ENCODE peak calls at places on chromosomes 1 and 21, in seven cellular contexts. One of them, this sample, is unnamed.

GRCh38 chr1:110548381-110548780 is 29.4 kb upstream of the KCNA10 start:
- DNase-seq in left cardiac atrium: no peak
- DNase-seq in sigmoid colon: no peak
- DNase-seq in activated T-helper 9 cell treated with anti-CD3 and anti-CD28 coated beads, Interleukin-2, amount 50 U/mL, for 16 hours: no peak
- DNase-seq in central memory CD8-positive, alpha-beta T cell: no peak
- DNase-seq in NT2/D1: no peak
- DNase-seq in LNCaP clone FGC: no peak
- DNase-seq in this sample: peak; percentile 80

GRCh38 chr1:116913941-116914340 is 4.2 kb downstream of the PTGFRN start:
- DNase-seq in left cardiac atrium: no peak
- DNase-seq in sigmoid colon: no peak
- DNase-seq in activated T-helper 9 cell treated with anti-CD3 and anti-CD28 coated beads, Interleukin-2, amount 50 U/mL, for 16 hours: no peak
- DNase-seq in central memory CD8-positive, alpha-beta T cell: no peak
- DNase-seq in NT2/D1: no peak
- DNase-seq in LNCaP clone FGC: no peak
- DNase-seq in this sample: no peak

GRCh38 chr1:225539069-225539468 is 111.2 kb upstream of the LBR start:
- DNase-seq in left cardiac atrium: no peak
- DNase-seq in sigmoid colon: no peak
- DNase-seq in activated T-helper 9 cell treated with anti-CD3 and anti-CD28 coated beads, Interleukin-2, amount 50 U/mL, for 16 hours: no peak
- DNase-seq in central memory CD8-positive, alpha-beta T cell: no peak
- DNase-seq in NT2/D1: no peak
- DNase-seq in LNCaP clone FGC: no peak
- DNase-seq in this sample: no peak

GRCh38 chr1:104780470-104781078 is 1030.9 kb downstream of the AMY1C start:
- DNase-seq in left cardiac atrium: no peak
- DNase-seq in sigmoid colon: no peak
- DNase-seq in activated T-helper 9 cell treated with anti-CD3 and anti-CD28 coated beads, Interleukin-2, amount 50 U/mL, for 16 hours: no peak
- DNase-seq in central memory CD8-positive, alpha-beta T cell: no peak
- DNase-seq in NT2/D1: peak; percentile 13
- DNase-seq in LNCaP clone FGC: peak; percentile 11
- DNase-seq in this sample: peak; percentile 73

GRCh38 chr1:168092151-168092550 is 44.6 kb downstream of the GPR161 start:
- DNase-seq in left cardiac atrium: no peak
- DNase-seq in sigmoid colon: no peak
- DNase-seq in activated T-helper 9 cell treated with anti-CD3 and anti-CD28 coated beads, Interleukin-2, amount 50 U/mL, for 16 hours: no peak
- DNase-seq in central memory CD8-positive, alpha-beta T cell: no peak
- DNase-seq in NT2/D1: no peak
- DNase-seq in LNCaP clone FGC: no peak
- DNase-seq in this sample: no peak

GRCh38 chr21:29072873-29073221 is 601 bp downstream of the CCT8 start:
- DNase-seq in left cardiac atrium: no peak
- DNase-seq in sigmoid colon: no peak
- DNase-seq in activated T-helper 9 cell treated with anti-CD3 and anti-CD28 coated beads, Interleukin-2, amount 50 U/mL, for 16 hours: no peak
- DNase-seq in central memory CD8-positive, alpha-beta T cell: no peak
- DNase-seq in NT2/D1: no peak
- DNase-seq in LNCaP clone FGC: no peak
- DNase-seq in this sample: peak; percentile 70

GRCh38 chr1:196897158-196897828 is 9.4 kb downstream of the CFHR4 start:
- DNase-seq in left cardiac atrium: no peak
- DNase-seq in sigmoid colon: no peak
- DNase-seq in activated T-helper 9 cell treated with anti-CD3 and anti-CD28 coated beads, Interleukin-2, amount 50 U/mL, for 16 hours: no peak
- DNase-seq in central memory CD8-positive, alpha-beta T cell: no peak
- DNase-seq in NT2/D1: no peak
- DNase-seq in LNCaP clone FGC: no peak
- DNase-seq in this sample: no peak

GRCh38 chr1:181033128-181033798 is 520 bp upstream of the MR1 start:
- DNase-seq in left cardiac atrium: no peak
- DNase-seq in sigmoid colon: peak; percentile 81
- DNase-seq in activated T-helper 9 cell treated with anti-CD3 and anti-CD28 coated beads, Interleukin-2, amount 50 U/mL, for 16 hours: no peak
- DNase-seq in central memory CD8-positive, alpha-beta T cell: peak; percentile 39
- DNase-seq in NT2/D1: no peak
- DNase-seq in LNCaP clone FGC: no peak
- DNase-seq in this sample: peak; percentile 78

GRCh38 chr1:24027838-24028468 is 47.8 kb upstream of the SRSF10 start:
- DNase-seq in left cardiac atrium: no peak
- DNase-seq in sigmoid colon: no peak
- DNase-seq in activated T-helper 9 cell treated with anti-CD3 and anti-CD28 coated beads, Interleukin-2, amount 50 U/mL, for 16 hours: no peak
- DNase-seq in central memory CD8-positive, alpha-beta T cell: no peak
- DNase-seq in NT2/D1: no peak
- DNase-seq in LNCaP clone FGC: no peak
- DNase-seq in this sample: peak; percentile 78

GRCh38 chr21:27564684-27565280 is 597.9 kb upstream of the ADAMTS5 start:
- DNase-seq in left cardiac atrium: peak; percentile 37
- DNase-seq in sigmoid colon: no peak
- DNase-seq in activated T-helper 9 cell treated with anti-CD3 and anti-CD28 coated beads, Interleukin-2, amount 50 U/mL, for 16 hours: no peak
- DNase-seq in central memory CD8-positive, alpha-beta T cell: no peak
- DNase-seq in NT2/D1: peak; percentile 57
- DNase-seq in LNCaP clone FGC: no peak
- DNase-seq in this sample: peak; percentile 70

GRCh38 chr1:3879099-3879498 is 21.0 kb downstream of the C1orf174 start:
- DNase-seq in left cardiac atrium: no peak
- DNase-seq in sigmoid colon: no peak
- DNase-seq in activated T-helper 9 cell treated with anti-CD3 and anti-CD28 coated beads, Interleukin-2, amount 50 U/mL, for 16 hours: no peak
- DNase-seq in central memory CD8-positive, alpha-beta T cell: no peak
- DNase-seq in NT2/D1: no peak
- DNase-seq in LNCaP clone FGC: no peak
- DNase-seq in this sample: no peak

GRCh38 chr1:198647055-198647454 is 8.2 kb downstream of the PTPRC start:
- DNase-seq in left cardiac atrium: no peak
- DNase-seq in sigmoid colon: no peak
- DNase-seq in activated T-helper 9 cell treated with anti-CD3 and anti-CD28 coated beads, Interleukin-2, amount 50 U/mL, for 16 hours: no peak
- DNase-seq in central memory CD8-positive, alpha-beta T cell: no peak
- DNase-seq in NT2/D1: no peak
- DNase-seq in LNCaP clone FGC: no peak
- DNase-seq in this sample: no peak

GRCh38 chr1:38941527-38942019 is at the start of gene RHBDL2:
- DNase-seq in left cardiac atrium: peak; percentile 76
- DNase-seq in sigmoid colon: peak; percentile 71
- DNase-seq in activated T-helper 9 cell treated with anti-CD3 and anti-CD28 coated beads, Interleukin-2, amount 50 U/mL, for 16 hours: no peak
- DNase-seq in central memory CD8-positive, alpha-beta T cell: no peak
- DNase-seq in NT2/D1: no peak
- DNase-seq in LNCaP clone FGC: peak; percentile 78
- DNase-seq in this sample: no peak

GRCh38 chr1:240122639-240123604 is 31.2 kb downstream of the FMN2 start:
- DNase-seq in left cardiac atrium: no peak
- DNase-seq in sigmoid colon: no peak
- DNase-seq in activated T-helper 9 cell treated with anti-CD3 and anti-CD28 coated beads, Interleukin-2, amount 50 U/mL, for 16 hours: no peak
- DNase-seq in central memory CD8-positive, alpha-beta T cell: no peak
- DNase-seq in NT2/D1: no peak
- DNase-seq in LNCaP clone FGC: peak; percentile 31
- DNase-seq in this sample: no peak

GRCh38 chr1:166069390-166069789 is 97.4 kb downstream of the FAM78B start:
- DNase-seq in left cardiac atrium: no peak
- DNase-seq in sigmoid colon: no peak
- DNase-seq in activated T-helper 9 cell treated with anti-CD3 and anti-CD28 coated beads, Interleukin-2, amount 50 U/mL, for 16 hours: no peak
- DNase-seq in central memory CD8-positive, alpha-beta T cell: no peak
- DNase-seq in NT2/D1: peak; percentile 28
- DNase-seq in LNCaP clone FGC: no peak
- DNase-seq in this sample: peak; percentile 63

GRCh38 chr1:159945483-159946241 is at the start of gene IGSF9:
- DNase-seq in left cardiac atrium: peak; percentile 91
- DNase-seq in sigmoid colon: peak; percentile 90
- DNase-seq in activated T-helper 9 cell treated with anti-CD3 and anti-CD28 coated beads, Interleukin-2, amount 50 U/mL, for 16 hours: peak; percentile 59
- DNase-seq in central memory CD8-positive, alpha-beta T cell: peak; percentile 53
- DNase-seq in NT2/D1: peak; percentile 99
- DNase-seq in LNCaP clone FGC: peak; percentile 96
- DNase-seq in this sample: no peak

GRCh38 chr1:218374401-218374848 is 29.3 kb downstream of the TGFB2 start:
- DNase-seq in left cardiac atrium: no peak
- DNase-seq in sigmoid colon: no peak
- DNase-seq in activated T-helper 9 cell treated with anti-CD3 and anti-CD28 coated beads, Interleukin-2, amount 50 U/mL, for 16 hours: no peak
- DNase-seq in central memory CD8-positive, alpha-beta T cell: no peak
- DNase-seq in NT2/D1: no peak
- DNase-seq in LNCaP clone FGC: no peak
- DNase-seq in this sample: no peak

This sample was measured in Karpas-422.